ENCODE peak calls at places on chromosomes 13 and 19, in eight cellular contexts. D is sigmoid colon, G is upper lobe of left lung, U is HepG2, O is breast epithelium, X is HCT116, Q is prostate gland, W is spleen. N is an unnamed sample.

GRCh38 chr13:49436890-49437289 is 7.0 kb downstream of the CAB39L start:
- DNase-seq in D (peak; percentile 77), G (no peak), U (no peak), O (no peak), X (no peak), Q (peak; percentile 11), W (no peak), N (no peak)

GRCh38 chr13:110812111-110812868 is 98.8 kb downstream of the ING1 start:
- DNase-seq in D (no peak), G (peak; percentile 80), U (no peak), O (no peak), X (no peak), Q (no peak), W (no peak), N (no peak)

GRCh38 chr19:35715981-35716734 is 1.6 kb upstream of the KMT2B start:
- DNase-seq in D (peak; percentile 83), G (peak; percentile 91), U (peak; percentile 32), O (no peak), X (no peak), Q (peak; percentile 51), W (peak; percentile 82), N (peak; percentile 66)

GRCh38 chr19:32809754-32810153 is 59.8 kb downstream of the SLC7A9 start:
- DNase-seq in D (no peak), G (no peak), U (no peak), O (no peak), X (no peak), Q (no peak), W (no peak), N (no peak)

GRCh38 chr19:34120846-34121639 is 51.3 kb upstream of the LSM14A start:
- DNase-seq in D (no peak), G (no peak), U (peak; percentile 30), O (no peak), X (peak; percentile 43), Q (no peak), W (no peak), N (peak; percentile 31)

GRCh38 chr13:59384154-59384553 is 779.6 kb downstream of the DIAPH3 start:
- DNase-seq in D (no peak), G (no peak), U (no peak), O (no peak), X (no peak), Q (no peak), W (no peak), N (no peak)

GRCh38 chr19:16419671-16420394 is 51.9 kb downstream of the EPS15L1 start:
- DNase-seq in D (no peak), G (peak; percentile 54), U (no peak), O (no peak), X (no peak), Q (no peak), W (no peak), N (no peak)

GRCh38 chr13:101784313-101784712 is 331.8 kb downstream of the ITGBL1 start:
- DNase-seq in D (no peak), G (no peak), U (no peak), O (no peak), X (no peak), Q (no peak), W (no peak), N (no peak)

GRCh38 chr13:79211377-79211776 is 194.7 kb downstream of the RBM26 start:
- DNase-seq in D (no peak), G (no peak), U (no peak), O (no peak), X (no peak), Q (no peak), W (no peak), N (no peak)

GRCh38 chr19:43439183-43440063 is 24.7 kb downstream of the TEX101 start:
- DNase-seq in D (no peak), G (no peak), U (peak; percentile 18), O (no peak), X (peak; percentile 38), Q (no peak), W (no peak), N (no peak)

GRCh38 chr13:89496478-89496877 is 1825.3 kb downstream of the SLITRK5 start:
- DNase-seq in D (no peak), G (no peak), U (no peak), O (no peak), X (no peak), Q (no peak), W (no peak), N (no peak)

GRCh38 chr13:76216729-76217128 is 580.6 kb downstream of the LMO7 start:
- DNase-seq in D (no peak), G (no peak), U (no peak), O (no peak), X (no peak), Q (no peak), W (no peak), N (no peak)

GRCh38 chr19:4084547-4084877 is 17.8 kb upstream of the ZBTB7A start:
- DNase-seq in D (no peak), G (peak; percentile 70), U (no peak), O (no peak), X (no peak), Q (no peak), W (no peak), N (no peak)

GRCh38 chr19:19552811-19553210 is 14.7 kb downstream of the CILP2 start:
- DNase-seq in D (no peak), G (peak; percentile 82), U (no peak), O (no peak), X (no peak), Q (no peak), W (no peak), N (peak; percentile 52)

GRCh38 chr19:4454952-4455738 is 2.4 kb downstream of the UBXN6 start:
- DNase-seq in D (no peak), G (peak; percentile 73), U (no peak), O (no peak), X (no peak), Q (peak; percentile 85), W (no peak), N (no peak)

GRCh38 chr19:13102666-13103584 is at the start of gene LYL1:
- DNase-seq in D (peak; percentile 83), G (peak; percentile 94), U (peak; percentile 45), O (no peak), X (no peak), Q (no peak), W (peak; percentile 97), N (peak; percentile 86)

GRCh38 chr19:35828694-35829301 is 16.2 kb upstream of the PRODH2 start:
- DNase-seq in D (no peak), G (no peak), U (peak; percentile 66), O (no peak), X (no peak), Q (peak; percentile 37), W (no peak), N (peak; percentile 60)

GRCh38 chr13:27018230-27018875 is 153.3 kb downstream of the USP12 start:
- DNase-seq in D (no peak), G (no peak), U (no peak), O (peak; percentile 21), X (no peak), Q (no peak), W (no peak), N (peak; percentile 34)
- TF ChIP-seq POLR2A in D (no peak), G (no peak), U (no peak), O (no peak), X (no peak), Q (no peak), W (no peak), N (no peak)

DNA sequence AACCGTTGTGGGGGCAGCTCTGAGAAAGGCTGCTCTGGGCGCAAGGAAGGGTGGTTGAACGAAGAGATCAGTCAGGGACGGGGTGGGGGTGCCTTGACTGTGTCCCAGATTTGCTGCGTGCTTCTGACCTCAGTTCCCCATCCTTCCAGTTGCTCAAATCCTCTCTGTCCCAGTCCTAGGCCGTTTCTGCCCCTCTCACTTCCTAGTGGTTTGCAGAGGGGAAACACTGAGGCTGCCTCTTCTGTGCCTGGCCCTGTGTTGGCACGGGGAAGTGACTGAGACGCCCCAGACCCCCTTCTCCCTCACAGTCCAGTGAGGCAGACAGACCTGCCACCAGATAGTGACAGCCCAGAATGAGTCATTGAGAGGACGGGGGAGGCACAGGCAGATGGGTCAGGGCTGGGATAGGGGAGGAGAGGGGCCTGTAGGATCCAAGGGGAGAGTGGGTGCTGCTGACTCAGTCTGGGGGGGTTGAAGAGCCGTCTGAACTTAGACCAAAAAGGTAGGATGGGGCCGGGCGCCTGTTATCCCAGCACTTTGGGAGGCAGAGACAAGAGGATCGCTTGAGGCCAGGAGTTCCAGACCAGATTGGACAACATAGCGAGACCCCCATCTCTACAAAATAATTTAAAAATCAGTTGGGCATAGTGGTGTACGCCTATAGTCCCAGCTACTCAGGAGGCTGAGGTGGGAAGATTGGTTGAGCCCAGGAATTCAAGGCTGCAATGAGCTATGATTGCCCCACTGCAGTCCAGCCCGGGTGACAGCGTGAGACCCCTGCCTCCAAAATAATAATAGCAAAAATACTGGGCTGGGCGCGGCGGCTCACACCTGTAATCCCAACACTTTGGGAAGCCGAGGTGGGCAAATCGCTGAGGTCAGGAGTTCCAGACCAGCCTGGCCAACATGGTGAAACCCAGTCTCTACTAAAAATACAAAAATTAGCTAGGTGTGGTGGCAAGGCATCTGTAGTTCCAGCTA is 26.4 kb downstream of the NUMBL start:
- DNase-seq in D (peak; percentile 74), G (no peak), U (no peak), O (no peak), X (no peak), Q (no peak), W (peak; percentile 70), N (no peak)
- H3K4me1 ChIP-seq in D (peaks cover 14% of the 10 kb centered on the region), G (peaks cover 13% of the 10 kb centered on the region), U (peaks cover 11% of the 10 kb centered on the region), O (no peaks in the 10 kb centered on the region), X (peaks cover 54% of the 10 kb centered on the region), Q (no peaks in the 10 kb centered on the region), W (no peaks in the 10 kb centered on the region), N (peaks cover 40% of the 10 kb centered on the region)

DNA sequence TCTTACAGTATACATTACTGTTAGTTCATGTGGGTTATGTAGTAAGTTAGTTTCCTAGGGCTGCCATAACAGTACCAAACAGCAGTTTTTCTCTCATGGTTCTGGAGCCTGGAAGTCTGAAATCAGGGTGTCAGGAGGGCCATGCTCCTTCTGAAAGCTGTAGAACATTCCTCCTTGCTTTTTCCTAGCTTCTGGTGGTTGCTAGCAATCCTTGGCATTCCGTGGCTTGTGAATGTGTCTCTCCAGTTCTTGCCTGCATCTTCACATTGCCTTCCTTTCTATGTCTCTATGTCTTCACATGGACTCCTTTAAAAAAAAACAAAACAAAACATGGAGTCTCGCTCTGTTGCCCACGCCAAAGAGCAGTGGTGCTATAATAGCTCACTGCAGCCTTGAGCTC is 95.4 kb downstream of the WDFY2 start:
- DNase-seq in D (no peak), G (no peak), U (no peak), O (no peak), X (no peak), Q (no peak), W (no peak), N (no peak)
- TF ChIP-seq POLR2AphosphoS5 in D (no peak), G (no peak), U (no peak), O (no peak), X (no peak), Q (no peak), W (no peak), N (no peak)

DNA sequence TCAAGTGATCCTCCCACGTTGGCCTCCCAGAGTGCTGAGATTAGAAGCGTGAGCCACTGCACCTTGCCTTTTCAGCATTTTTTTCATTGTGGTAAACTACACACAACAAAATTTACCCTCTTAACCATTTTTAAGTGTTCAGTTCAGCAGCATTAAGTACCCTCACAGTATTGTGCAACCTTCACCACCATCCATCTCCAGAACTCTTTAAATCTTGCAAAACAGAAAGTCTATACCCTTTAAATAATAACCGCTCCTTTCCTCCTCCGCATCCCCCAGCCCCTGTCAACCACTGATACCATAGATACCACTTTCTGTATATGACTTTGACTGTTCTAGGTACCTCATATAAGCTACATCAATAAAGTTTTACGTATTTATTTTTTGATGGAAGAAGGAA is 20.8 kb upstream of the CASP14 start:
- DNase-seq in D (no peak), G (no peak), U (no peak), O (no peak), X (no peak), Q (no peak), W (no peak), N (no peak)
- TF ChIP-seq POLR2A in D (no peak), G (no peak), U (no peak), O (no peak), X (no peak), Q (no peak), W (no peak), N (no peak)

GRCh38 chr13:44243198-44243852 is 130.3 kb upstream of the SERP2 start:
- DNase-seq in D (no peak), G (no peak), U (peak; percentile 54), O (peak; percentile 45), X (peak; percentile 92), Q (no peak), W (no peak), N (peak; percentile 35)
- H3K4me1 ChIP-seq in D (peaks cover 1% of the 10 kb centered on the region), G (peaks cover 1% of the 10 kb centered on the region), U (no peaks in the 10 kb centered on the region), O (no peaks in the 10 kb centered on the region), X (peaks cover 45% of the 10 kb centered on the region), Q (no peaks in the 10 kb centered on the region), W (no peaks in the 10 kb centered on the region), N (peaks cover 4% of the 10 kb centered on the region)

N was measured in stomach.